ENCODE peak calls at places on chromosomes 4 and X, in ten cellular contexts. J is mesendoderm; T is adrenal gland; Z is body of pancreas; C is sigmoid colon; X is stomach; H is aorta; L is naive thymus-derived CD4-positive, alpha-beta T cell; P is transverse colon; M is uterus. O is an unnamed sample.

GRCh38 chr4:6331018-6331417 is 61.4 kb downstream of the WFS1 start:
- DNase-seq in J (peak; percentile 74), T (peak; percentile 27), Z (peak; percentile 47), C (no peak), X (no peak), H (no peak), L (no peak), P (peak; percentile 23), M (no peak), O (no peak)

GRCh38 chrX:142250502-142250901 is 45.4 kb upstream of the MAGEC2 start:
- DNase-seq in J (no peak), T (no peak), Z (no peak), C (no peak), X (no peak), H (no peak), L (no peak), P (no peak), M (no peak), O (no peak)

GRCh38 chr4:114688063-114688462 is 89.5 kb downstream of the UGT8 start:
- DNase-seq in J (no peak), T (no peak), Z (peak; percentile 10), C (no peak), X (no peak), H (no peak), L (no peak), P (no peak), M (no peak), O (no peak)

GRCh38 chrX:13126785-13127184 is 82.4 kb upstream of the FAM9C start:
- DNase-seq in J (no peak), T (peak; percentile 21), Z (no peak), C (no peak), X (no peak), H (no peak), L (no peak), P (no peak), M (no peak), O (no peak)

GRCh38 chr4:138401330-138401729 is 159.2 kb upstream of the SLC7A11 start:
- DNase-seq in J (no peak), T (peak; percentile 66), Z (peak; percentile 81), C (peak; percentile 69), X (peak; percentile 28), H (peak; percentile 73), L (no peak), P (no peak), M (peak; percentile 80), O (no peak)

GRCh38 chrX:129984196-129984962 is 1.9 kb downstream of the BCORL1 start:
- DNase-seq in J (no peak), T (peak; percentile 34), Z (peak; percentile 30), C (peak; percentile 67), X (no peak), H (peak; percentile 80), L (peak; percentile 14), P (peak; percentile 28), M (peak; percentile 37), O (no peak)

GRCh38 chrX:14676431-14676830 is 147.1 kb downstream of the GLRA2 start:
- DNase-seq in J (no peak), T (no peak), Z (no peak), C (no peak), X (no peak), H (no peak), L (no peak), P (no peak), M (no peak), O (no peak)

GRCh38 chr4:87053802-87054767 is 119.3 kb downstream of the AFF1 start:
- DNase-seq in J (no peak), T (peak; percentile 43), Z (no peak), C (no peak), X (no peak), H (no peak), L (no peak), P (no peak), M (no peak), O (no peak)

GRCh38 chrX:47361538-47362511 is 8.6 kb upstream of the ZNF157 start:
- DNase-seq in J (peak; percentile 98), T (peak; percentile 91), Z (peak; percentile 66), C (peak; percentile 92), X (peak; percentile 61), H (peak; percentile 85), L (no peak), P (peak; percentile 69), M (peak; percentile 77), O (peak; percentile 91)

GRCh38 chr4:86414686-86415085 is 54.8 kb upstream of the MAPK10 start:
- DNase-seq in J (no peak), T (no peak), Z (no peak), C (no peak), X (no peak), H (no peak), L (no peak), P (no peak), M (no peak), O (no peak)

GRCh38 chr4:86848732-86849617 is at the start of gene SLC10A6:
- DNase-seq in J (no peak), T (peak; percentile 23), Z (no peak), C (no peak), X (no peak), H (no peak), L (no peak), P (no peak), M (no peak), O (no peak)

GRCh38 chr4:38366451-38366850 is 297.5 kb upstream of the KLF3 start:
- DNase-seq in J (no peak), T (peak; percentile 34), Z (peak; percentile 10), C (no peak), X (no peak), H (no peak), L (no peak), P (no peak), M (no peak), O (no peak)

GRCh38 chr4:138193963-138194362 is 48.2 kb downstream of the SLC7A11 start:
- DNase-seq in J (no peak), T (no peak), Z (no peak), C (no peak), X (no peak), H (no peak), L (no peak), P (no peak), M (no peak), O (no peak)

GRCh38 chrX:11666180-11666579 is 460 bp upstream of the ARHGAP6 start:
- DNase-seq in J (peak; percentile 53), T (no peak), Z (no peak), C (peak; percentile 66), X (no peak), H (peak; percentile 75), L (no peak), P (no peak), M (peak; percentile 40), O (no peak)

GRCh38 chrX:18598413-18598812 is 73.5 kb downstream of the RS1 start:
- DNase-seq in J (no peak), T (no peak), Z (no peak), C (no peak), X (no peak), H (no peak), L (no peak), P (no peak), M (no peak), O (no peak)

GRCh38 chr4:10013722-10014121 is 7.6 kb downstream of the SLC2A9 start:
- DNase-seq in J (peak; percentile 71), T (peak; percentile 73), Z (peak; percentile 74), C (no peak), X (peak; percentile 82), H (no peak), L (no peak), P (peak; percentile 80), M (no peak), O (no peak)

GRCh38 chr4:148108776-148109175 is 333.4 kb downstream of the NR3C2 start:
- DNase-seq in J (no peak), T (no peak), Z (no peak), C (no peak), X (no peak), H (no peak), L (no peak), P (no peak), M (no peak), O (no peak)

GRCh38 chr4:13559414-13559813 is 15.1 kb upstream of the NKX3-2 start:
- DNase-seq in J (no peak), T (no peak), Z (no peak), C (no peak), X (no peak), H (no peak), L (no peak), P (no peak), M (no peak), O (no peak)

GRCh38 chrX:152600853-152601635 is 36.7 kb upstream of the GABRQ start:
- DNase-seq in J (peak; percentile 46), T (no peak), Z (no peak), C (no peak), X (no peak), H (no peak), L (no peak), P (no peak), M (no peak), O (no peak)

GRCh38 chr4:54384152-54384551 is 155.1 kb downstream of the PDGFRA start:
- DNase-seq in J (no peak), T (no peak), Z (no peak), C (no peak), X (no peak), H (no peak), L (no peak), P (no peak), M (no peak), O (no peak)
- H3K36me3 ChIP-seq in J (no peaks in the 10 kb centered on the region), T (no peaks in the 10 kb centered on the region), Z (no peaks in the 10 kb centered on the region), C (no peaks in the 10 kb centered on the region), X (no peaks in the 10 kb centered on the region), H (no peaks in the 10 kb centered on the region), L (no peaks in the 10 kb centered on the region), P (no peaks in the 10 kb centered on the region), M (no peaks in the 10 kb centered on the region), O (no peaks in the 10 kb centered on the region)

GRCh38 chr4:76120199-76120598 is 28.0 kb downstream of the NUP54 start:
- DNase-seq in J (no peak), T (no peak), Z (peak; percentile 18), C (no peak), X (no peak), H (no peak), L (no peak), P (no peak), M (no peak), O (no peak)
- H3K36me3 ChIP-seq in J (no peaks in the 10 kb centered on the region), T (peaks cover 34% of the 10 kb centered on the region), Z (peaks cover 4% of the 10 kb centered on the region), C (peaks cover 21% of the 10 kb centered on the region), X (peaks cover 21% of the 10 kb centered on the region), H (peaks cover 7% of the 10 kb centered on the region), L (peaks cover 7% of the 10 kb centered on the region), P (peaks cover 3% of the 10 kb centered on the region), M (no peaks in the 10 kb centered on the region), O (peaks cover 5% of the 10 kb centered on the region)

GRCh38 chr4:8221476-8221875 is 22.4 kb downstream of the SH3TC1 start:
- DNase-seq in J (no peak), T (peak; percentile 37), Z (no peak), C (no peak), X (no peak), H (no peak), L (peak; percentile 76), P (no peak), M (no peak), O (no peak)
- H3K36me3 ChIP-seq in J (no peaks in the 10 kb centered on the region), T (peaks cover 21% of the 10 kb centered on the region), Z (no peaks in the 10 kb centered on the region), C (no peaks in the 10 kb centered on the region), X (peaks cover 24% of the 10 kb centered on the region), H (no peaks in the 10 kb centered on the region), L (peaks cover 7% of the 10 kb centered on the region), P (no peaks in the 10 kb centered on the region), M (no peaks in the 10 kb centered on the region), O (no peaks in the 10 kb centered on the region)

GRCh38 chrX:23726196-23726595 is 16.9 kb downstream of the ACOT9 start:
- DNase-seq in J (no peak), T (no peak), Z (no peak), C (no peak), X (no peak), H (no peak), L (no peak), P (no peak), M (no peak), O (no peak)
- H3K36me3 ChIP-seq in J (no peaks in the 10 kb centered on the region), T (peaks cover 28% of the 10 kb centered on the region), Z (no peaks in the 10 kb centered on the region), C (no peaks in the 10 kb centered on the region), X (no peaks in the 10 kb centered on the region), H (no peaks in the 10 kb centered on the region), L (peaks cover 5% of the 10 kb centered on the region), P (no peaks in the 10 kb centered on the region), M (no peaks in the 10 kb centered on the region), O (peaks cover 16% of the 10 kb centered on the region)

GRCh38 chr4:3124070-3124767 is 49.7 kb downstream of the HTT start:
- DNase-seq in J (no peak), T (no peak), Z (no peak), C (no peak), X (no peak), H (no peak), L (no peak), P (no peak), M (no peak), O (no peak)
- H3K36me3 ChIP-seq in J (no peaks in the 10 kb centered on the region), T (peaks cover 40% of the 10 kb centered on the region), Z (no peaks in the 10 kb centered on the region), C (peaks cover 8% of the 10 kb centered on the region), X (peaks cover 22% of the 10 kb centered on the region), H (peaks cover 13% of the 10 kb centered on the region), L (no peaks in the 10 kb centered on the region), P (no peaks in the 10 kb centered on the region), M (no peaks in the 10 kb centered on the region), O (no peaks in the 10 kb centered on the region)

O was measured in vagina.